ENCODE peak calls at places on chromosomes 16 and 17, in six cellular contexts. N is left ventricle myocardium inferior, I is type B pancreatic cell, R is naive B cell, G is tibial artery, V is AML-193. P is an unnamed sample.
A peak's percentile ranks its signal among the peaks of the same experiment; 100 is the strongest.

GRCh38 chr16:621526-622105 is 9.2 kb upstream of the WFIKKN1 start:
- DNase-seq in N (no peak), I (no peak), R (no peak), G (no peak), V (no peak), P (no peak)

GRCh38 chr17:61579961-61580360 is 11.1 kb downstream of the NACA2 start:
- DNase-seq in N (no peak), I (no peak), R (no peak), G (no peak), V (no peak), P (no peak)

GRCh38 chr16:4866586-4866985 is 19.3 kb downstream of the UBN1 start:
- DNase-seq in N (no peak), I (no peak), R (no peak), G (no peak), V (no peak), P (no peak)

GRCh38 chr17:42183741-42184711 is 1.2 kb downstream of the HCRT start:
- DNase-seq in N (peak; percentile 72), I (peak; percentile 84), R (peak; percentile 79), G (peak; percentile 86), V (peak; percentile 88), P (no peak)

GRCh38 chr17:80032614-80033171 is 3.0 kb downstream of the TBC1D16 start:
- DNase-seq in N (no peak), I (no peak), R (no peak), G (no peak), V (no peak), P (no peak)

GRCh38 chr17:58341861-58342475 is 10.0 kb downstream of the SUPT4H1 start:
- DNase-seq in N (no peak), I (no peak), R (no peak), G (no peak), V (no peak), P (no peak)

GRCh38 chr17:67477687-67478086 is 100.6 kb downstream of the PITPNC1 start:
- DNase-seq in N (no peak), I (no peak), R (no peak), G (no peak), V (no peak), P (no peak)

GRCh38 chr17:74852237-74853047 is 7.2 kb downstream of the GRIN2C start:
- DNase-seq in N (no peak), I (no peak), R (no peak), G (no peak), V (no peak), P (no peak)

GRCh38 chr17:1040216-1040600 is 43.3 kb downstream of the TIMM22 start:
- DNase-seq in N (no peak), I (no peak), R (no peak), G (no peak), V (no peak), P (no peak)

GRCh38 chr17:82791532-82791931 is 39.7 kb downstream of the TBCD start:
- DNase-seq in N (no peak), I (no peak), R (no peak), G (no peak), V (no peak), P (no peak)

GRCh38 chr16:6837722-6838121 is 494.9 kb upstream of the RBFOX1 start:
- DNase-seq in N (no peak), I (no peak), R (no peak), G (no peak), V (no peak), P (no peak)

GRCh38 chr16:80462902-80463301 is 77.9 kb upstream of the DYNLRB2 start:
- DNase-seq in N (no peak), I (no peak), R (no peak), G (no peak), V (no peak), P (no peak)

GRCh38 chr17:3750296-3750695 is 26.6 kb downstream of the HASPIN start:
- DNase-seq in N (no peak), I (no peak), R (no peak), G (no peak), V (no peak), P (no peak)

GRCh38 chr17:14427914-14428639 is 127.2 kb downstream of the HS3ST3B1 start:
- DNase-seq in N (no peak), I (no peak), R (peak; percentile 72), G (no peak), V (no peak), P (no peak)

GRCh38 chr17:42276609-42277341 is 584 bp upstream of the STAT5B start:
- DNase-seq in N (peak; percentile 70), I (peak; percentile 72), R (no peak), G (peak; percentile 86), V (peak; percentile 61), P (no peak)

GRCh38 chr17:65121916-65122821 is 15.0 kb upstream of the RGS9 start:
- DNase-seq in N (no peak), I (no peak), R (no peak), G (no peak), V (peak; percentile 39), P (no peak)

GRCh38 chr17:64015447-64015846 is 5.0 kb downstream of the ICAM2 start:
- DNase-seq in N (no peak), I (peak; percentile 16), R (no peak), G (no peak), V (no peak), P (no peak)

GRCh38 chr17:13476722-13477121 is 125.0 kb downstream of the HS3ST3A1 start:
- DNase-seq in N (no peak), I (no peak), R (no peak), G (no peak), V (no peak), P (no peak)

GRCh38 chr16:81716478-81717210 is 62.4 kb upstream of the PLCG2 start:
- DNase-seq in N (peak; percentile 2), I (no peak), R (peak; percentile 30), G (no peak), V (no peak), P (no peak)

GRCh38 chr17:45265823-45266222 is 3.9 kb upstream of the SPATA32 start:
- DNase-seq in N (no peak), I (no peak), R (no peak), G (no peak), V (no peak), P (no peak)

GRCh38 chr16:12027091-12027490 is 50.6 kb downstream of the SNX29 start:
- DNase-seq in N (no peak), I (no peak), R (no peak), G (no peak), V (no peak), P (no peak)

GRCh38 chr17:13638855-13639458 is 37.2 kb upstream of the HS3ST3A1 start:
- DNase-seq in N (no peak), I (no peak), R (no peak), G (no peak), V (no peak), P (no peak)

GRCh38 chr16:70151391-70151790 is 22.2 kb upstream of the CLEC18C start:
- DNase-seq in N (no peak), I (no peak), R (no peak), G (no peak), V (no peak), P (no peak)

GRCh38 chr17:45296003-45296832 is 20.6 kb downstream of the MAP3K14 start:
- DNase-seq in N (peak; percentile 37), I (no peak), R (peak; percentile 76), G (no peak), V (peak; percentile 99), P (no peak)

GRCh38 chr16:22192261-22193133 is 13.6 kb upstream of the EEF2K start:
- DNase-seq in N (peak; percentile 77), I (no peak), R (peak; percentile 77), G (peak; percentile 93), V (peak; percentile 75), P (peak; percentile 97)

GRCh38 chr16:8863594-8864424 is 5.0 kb downstream of the CARHSP1 start:
- DNase-seq in N (peak; percentile 45), I (no peak), R (no peak), G (no peak), V (no peak), P (no peak)

GRCh38 chr16:1538804-1539520 is 5.5 kb downstream of the TMEM204 start:
- DNase-seq in N (no peak), I (no peak), R (peak; percentile 41), G (no peak), V (no peak), P (no peak)

GRCh38 chr16:58519707-58520106 is 4.4 kb downstream of the SETD6 start:
- DNase-seq in N (no peak), I (no peak), R (no peak), G (no peak), V (no peak), P (no peak)

GRCh38 chr16:50210266-50211038 is 55.9 kb upstream of the ADCY7 start:
- DNase-seq in N (peak; percentile 80), I (no peak), R (peak; percentile 25), G (peak; percentile 85), V (peak; percentile 69), P (no peak)

GRCh38 chr16:23354246-23354645 is 52.1 kb downstream of the SCNN1B start:
- DNase-seq in N (no peak), I (no peak), R (no peak), G (peak; percentile 34), V (no peak), P (no peak)